ENCODE peak calls at places on chromosomes 5 and 9, in nine cellular contexts. L is AG09309, H is CD14-positive monocyte, Z is H9, T is prostate gland, F is DND-41, J is foreskin fibroblast, Y is GM12865, U is neural crest cell. X is an unnamed sample.

GRCh38 chr5:103347729-103348128 is 89.2 kb downstream of the MACIR start:
- DNase-seq in H (no peak), L (no peak), U (no peak), J (no peak), Z (no peak), T (no peak), F (no peak), Y (peak; percentile 41), X (no peak)

GRCh38 chr5:94024101-94024500 is 282.7 kb upstream of the POU5F2 start:
- DNase-seq in H (no peak), F (no peak), T (no peak), Z (no peak), Y (no peak), U (no peak), J (no peak), L (no peak), X (no peak)

GRCh38 chr9:117156771-117157535 is 257.9 kb downstream of the ASTN2 start:
- DNase-seq in Y (no peak), L (no peak), Z (no peak), T (no peak), U (no peak), J (no peak), F (no peak), H (no peak), X (no peak)

GRCh38 chr9:27414215-27414731 is 109.8 kb upstream of the IFNK start:
- DNase-seq in T (no peak), Y (no peak), H (no peak), U (no peak), L (no peak), Z (no peak), F (no peak), J (no peak), X (no peak)

GRCh38 chr5:1368236-1368635 is 23.3 kb upstream of the CLPTM1L start:
- DNase-seq in Z (no peak), T (no peak), U (no peak), F (no peak), Y (no peak), H (peak; percentile 22), J (no peak), L (no peak), X (no peak)

GRCh38 chr9:131394464-131395026 is 659 bp downstream of the PRRC2B start:
- DNase-seq in U (no peak), L (no peak), Y (peak; percentile 63), Z (no peak), H (no peak), J (no peak), F (peak; percentile 57), T (no peak), X (peak; percentile 49)

GRCh38 chr5:55303238-55303690 is 4.2 kb downstream of the DHX29 start:
- DNase-seq in U (no peak), L (peak; percentile 64), F (no peak), H (peak; percentile 58), T (no peak), Z (no peak), J (peak; percentile 89), Y (peak; percentile 11), X (no peak)

GRCh38 chr9:36154213-36154952 is 14.8 kb upstream of the CCIN start:
- DNase-seq in Y (no peak), L (no peak), T (no peak), J (peak; percentile 58), F (no peak), U (no peak), Z (no peak), H (peak; percentile 77), X (peak; percentile 26)

GRCh38 chr9:111839387-111839786 is 44.6 kb upstream of the SHOC1 start:
- DNase-seq in H (peak; percentile 47), J (peak; percentile 71), U (no peak), F (no peak), T (no peak), Y (peak; percentile 77), Z (no peak), L (no peak), X (no peak)

GRCh38 chr5:393846-394275 is 49.1 kb upstream of the EXOC3 start:
- DNase-seq in J (peak; percentile 64), U (no peak), Z (peak; percentile 29), H (no peak), L (no peak), F (peak; percentile 33), Y (no peak), T (peak; percentile 3), X (no peak)

GRCh38 chr9:121929893-121930875 is 162.9 kb downstream of the TTLL11 start:
- DNase-seq in Y (peak; percentile 27), H (no peak), U (peak; percentile 20), T (no peak), L (no peak), Z (peak; percentile 82), F (no peak), J (no peak), X (peak; percentile 66)
- TF ChIP-seq CTCF in Y (no peak), H (no peak), U (peak; percentile 48), T (no peak), L (no peak), Z (peak; percentile 78), F (peak; percentile 4), J (no peak), X (peak; percentile 37)

DNA sequence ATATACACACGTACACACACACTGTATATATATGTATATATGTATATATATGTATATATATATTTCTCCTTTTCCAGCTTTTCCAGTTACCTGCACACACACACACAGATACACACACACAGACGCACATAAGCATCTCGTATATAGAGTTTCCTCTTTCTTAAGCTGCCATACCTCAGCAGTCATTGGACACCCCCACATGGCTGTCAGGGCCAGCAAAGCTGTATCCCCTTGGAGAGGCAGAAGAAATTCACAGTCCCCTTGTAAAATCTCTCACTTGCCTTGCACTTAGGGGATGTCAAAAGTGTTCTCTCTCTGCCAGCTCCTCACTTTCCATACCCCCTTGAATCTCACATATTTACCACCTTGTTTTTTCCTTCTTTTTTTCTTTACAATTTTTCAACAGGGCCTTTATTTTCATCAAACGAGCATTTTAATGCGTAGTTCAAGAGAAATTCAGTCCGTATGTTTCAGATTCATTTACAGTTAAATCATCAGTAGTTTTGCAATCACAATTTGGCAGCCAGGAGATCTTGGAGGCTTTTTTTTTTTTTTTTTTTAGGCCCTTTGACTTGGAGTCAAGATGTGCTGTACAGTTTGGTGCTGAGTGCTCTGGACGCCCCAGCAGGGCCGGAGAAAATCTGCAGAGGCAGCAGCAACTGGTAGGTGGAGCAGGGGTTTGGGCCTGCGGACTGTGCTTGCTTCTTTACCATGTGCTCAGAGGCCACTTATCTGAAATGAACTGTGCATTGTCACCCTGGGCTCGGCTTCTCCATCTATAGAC is 244.9 kb upstream of the KLF4 start:
- DNase-seq in Y (no peak), T (no peak), U (no peak), J (peak; percentile 90), L (peak; percentile 91), H (no peak), Z (no peak), F (no peak), X (no peak)
- TF ChIP-seq CTCF in Y (no peak), T (no peak), U (no peak), J (peak; percentile 11), L (peak; percentile 17), H (no peak), Z (no peak), F (no peak), X (no peak)

DNA sequence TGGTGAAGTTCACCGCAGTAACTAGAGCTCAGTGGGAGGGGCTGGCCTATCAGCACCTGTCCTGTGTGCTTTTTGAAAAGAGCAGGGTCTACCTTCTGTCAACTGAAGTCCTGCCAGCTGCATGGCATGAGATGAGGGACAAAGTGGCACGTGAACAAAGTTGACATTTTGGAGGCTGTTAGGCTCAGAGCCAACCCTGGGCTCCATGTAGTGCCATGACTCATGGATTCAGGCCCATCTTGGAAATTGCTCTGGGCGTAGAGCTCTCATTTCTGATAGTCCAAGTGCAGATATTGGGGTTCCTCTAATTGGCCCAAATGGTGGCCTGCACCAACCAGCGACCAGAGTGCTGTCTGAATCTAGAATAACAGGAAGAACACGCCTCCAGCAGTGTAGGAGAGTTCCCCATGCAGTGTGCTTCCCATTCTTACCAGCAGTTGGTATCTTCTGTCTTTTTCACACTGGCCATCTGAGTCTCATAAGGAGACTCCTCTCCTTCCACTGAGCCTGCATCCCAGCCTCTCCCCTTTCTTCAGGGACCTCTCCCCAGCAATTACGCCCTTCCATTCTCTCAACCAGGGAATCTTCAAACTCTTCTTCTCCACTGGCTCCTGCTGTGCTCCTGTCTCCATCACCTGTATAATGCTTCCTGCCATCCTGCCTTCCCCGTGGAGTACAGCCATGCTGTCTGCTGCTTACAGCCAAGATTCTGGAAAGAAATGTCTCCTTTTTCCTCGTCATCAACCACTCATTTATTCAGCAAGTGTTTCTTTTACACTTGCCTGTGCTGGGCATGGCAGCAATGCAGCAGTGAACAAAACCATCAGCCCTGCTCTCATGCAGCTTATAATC is 30.4 kb downstream of the IRF1 start:
- DNase-seq in Y (peak; percentile 50), J (no peak), Z (no peak), F (peak; percentile 30), T (no peak), L (no peak), U (no peak), H (peak; percentile 83), X (no peak)
- TF ChIP-seq CTCF in Y (no peak), J (no peak), Z (peak; percentile 48), F (peak; percentile 42), T (no peak), L (peak; percentile 15), U (peak; percentile 35), H (peak; percentile 66), X (peak; percentile 20)

GRCh38 chr5:119267958-119268386 is 87.8 kb upstream of the TNFAIP8 start:
- DNase-seq in U (peak; percentile 73), Y (peak; percentile 97), Z (peak; percentile 94), J (peak; percentile 92), L (peak; percentile 67), T (peak; percentile 89), F (peak; percentile 90), H (peak; percentile 95), X (peak; percentile 87)
- TF ChIP-seq CTCF in U (peak; percentile 28), Y (peak; percentile 73), Z (no peak), J (peak; percentile 78), L (peak; percentile 25), T (peak; percentile 25), F (peak; percentile 79), H (peak; percentile 94), X (peak; percentile 20)

GRCh38 chr9:87107072-87107471 is 159.8 kb upstream of the GAS1 start:
- DNase-seq in Y (peak; percentile 26), H (no peak), J (no peak), F (no peak), U (no peak), Z (peak; percentile 57), L (no peak), T (no peak), X (no peak)
- TF ChIP-seq CTCF in Y (no peak), H (no peak), J (no peak), F (peak; percentile 4), U (no peak), Z (peak; percentile 55), L (peak; percentile 22), T (no peak), X (no peak)

DNA sequence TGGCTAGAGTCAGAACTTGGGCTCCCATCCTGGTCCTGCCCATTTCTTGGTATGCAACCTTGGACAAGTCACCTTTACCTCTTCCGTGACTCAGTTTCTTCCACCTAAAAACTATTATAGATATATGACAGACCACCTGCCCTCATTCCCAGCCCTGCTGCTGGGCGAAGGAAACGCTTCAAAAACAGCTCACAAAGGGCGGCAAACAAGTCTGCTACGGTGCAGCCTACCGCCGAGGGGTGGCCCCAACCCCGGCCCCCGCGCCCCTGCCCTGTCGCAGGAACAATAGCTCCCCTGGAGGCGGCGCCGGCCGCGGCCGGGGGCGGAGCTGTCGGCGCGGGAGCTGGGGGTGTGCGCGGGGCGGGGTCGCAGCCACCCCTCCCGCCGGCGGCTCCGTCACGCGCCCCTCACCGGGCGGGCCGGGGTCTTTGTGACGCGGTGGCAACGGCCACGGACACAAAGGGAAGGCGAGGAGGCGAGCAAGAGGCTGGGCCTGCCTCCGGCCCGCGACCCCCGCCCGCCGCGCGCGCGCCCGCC is at the start of gene TMEFF1:
- DNase-seq in H (no peak), J (no peak), Y (peak; percentile 17), U (peak; percentile 70), Z (peak; percentile 88), L (no peak), F (peak; percentile 6), T (peak; percentile 6), X (peak; percentile 87)
- TF ChIP-seq CTCF in H (no peak), J (no peak), Y (no peak), U (peak; percentile 49), Z (peak; percentile 27), L (no peak), F (no peak), T (no peak), X (no peak)